ENCODE peak calls at places on chromosomes 6 and 20, in ten cellular contexts. P, B, W, A, Z, D, X, I, N and F are unnamed samples.

GRCh38 chr6:168183613-168183970 is 104.6 kb upstream of the FRMD1 start:
- DNase-seq in P (no peak), B (no peak), W (no peak), A (no peak), Z (no peak), D (no peak), X (no peak), I (no peak), N (no peak), F (no peak)

GRCh38 chr6:22873531-22874136 is 304.3 kb downstream of the HDGFL1 start:
- DNase-seq in P (no peak), B (peak), W (peak), A (no peak), Z (no peak), D (no peak), X (no peak), I (peak), N (no peak), F (no peak)

GRCh38 chr20:62025832-62026563 is 39.7 kb downstream of the TAF4 start:
- DNase-seq in P (no peak), B (peak), W (peak), A (no peak), Z (peak), D (peak), X (no peak), I (no peak), N (no peak), F (peak)

GRCh38 chr6:51139841-51140462 is 321.3 kb downstream of the TFAP2B start:
- DNase-seq in P (no peak), B (no peak), W (no peak), A (no peak), Z (no peak), D (no peak), X (no peak), I (no peak), N (no peak), F (no peak)

GRCh38 chr6:141077355-141078333 is 1055.1 kb upstream of the GJE1 start:
- DNase-seq in P (no peak), B (peak), W (peak), A (no peak), Z (no peak), D (no peak), X (no peak), I (peak), N (no peak), F (no peak)

GRCh38 chr6:152146385-152146784 is 338.9 kb downstream of the ESR1 start:
- DNase-seq in P (no peak), B (peak), W (peak), A (no peak), Z (peak), D (no peak), X (no peak), I (no peak), N (no peak), F (no peak)

GRCh38 chr20:25984933-25985332 is 288.3 kb upstream of the ZNF337 start:
- DNase-seq in P (peak), B (peak), W (peak), A (no peak), Z (no peak), D (peak), X (no peak), I (peak), N (peak), F (peak)

GRCh38 chr20:38499366-38499765 is 26.7 kb downstream of the RALGAPB start:
- DNase-seq in P (no peak), B (no peak), W (no peak), A (no peak), Z (no peak), D (no peak), X (no peak), I (peak), N (no peak), F (no peak)

GRCh38 chr20:25196701-25197120 is 1.2 kb downstream of the ENTPD6 start:
- DNase-seq in P (no peak), B (no peak), W (no peak), A (no peak), Z (no peak), D (peak), X (no peak), I (no peak), N (no peak), F (no peak)

GRCh38 chr20:35742741-35743523 is 872 bp upstream of the RBM39 start:
- DNase-seq in P (no peak), B (peak), W (peak), A (no peak), Z (no peak), D (no peak), X (no peak), I (no peak), N (no peak), F (peak)

GRCh38 chr6:90343581-90343980 is 46.9 kb upstream of the BACH2 start:
- DNase-seq in P (peak), B (no peak), W (peak), A (no peak), Z (no peak), D (no peak), X (no peak), I (peak), N (no peak), F (no peak)

GRCh38 chr6:170044836-170045562 is 245.9 kb downstream of the DLL1 start:
- DNase-seq in P (no peak), B (no peak), W (no peak), A (no peak), Z (no peak), D (no peak), X (no peak), I (no peak), N (peak), F (no peak)

GRCh38 chr6:160057080-160057479 is 64.5 kb upstream of the SLC22A1 start:
- DNase-seq in P (no peak), B (no peak), W (no peak), A (peak), Z (no peak), D (no peak), X (no peak), I (no peak), N (no peak), F (no peak)

GRCh38 chr20:33444797-33445560 is 1.4 kb upstream of the SNTA1 start:
- DNase-seq in P (peak), B (peak), W (peak), A (no peak), Z (no peak), D (peak), X (peak), I (peak), N (no peak), F (no peak)

GRCh38 chr20:18943542-18943941 is 130.0 kb downstream of the SCP2D1 start:
- DNase-seq in P (peak), B (no peak), W (no peak), A (no peak), Z (no peak), D (no peak), X (no peak), I (peak), N (no peak), F (no peak)

GRCh38 chr20:25619514-25619913 is 4.3 kb downstream of the NANP start:
- DNase-seq in P (no peak), B (no peak), W (no peak), A (no peak), Z (no peak), D (no peak), X (no peak), I (no peak), N (no peak), F (no peak)

GRCh38 chr6:122673345-122673961 is 63.2 kb downstream of the PKIB start:
- DNase-seq in P (no peak), B (peak), W (no peak), A (no peak), Z (no peak), D (no peak), X (no peak), I (peak), N (no peak), F (no peak)

DNA sequence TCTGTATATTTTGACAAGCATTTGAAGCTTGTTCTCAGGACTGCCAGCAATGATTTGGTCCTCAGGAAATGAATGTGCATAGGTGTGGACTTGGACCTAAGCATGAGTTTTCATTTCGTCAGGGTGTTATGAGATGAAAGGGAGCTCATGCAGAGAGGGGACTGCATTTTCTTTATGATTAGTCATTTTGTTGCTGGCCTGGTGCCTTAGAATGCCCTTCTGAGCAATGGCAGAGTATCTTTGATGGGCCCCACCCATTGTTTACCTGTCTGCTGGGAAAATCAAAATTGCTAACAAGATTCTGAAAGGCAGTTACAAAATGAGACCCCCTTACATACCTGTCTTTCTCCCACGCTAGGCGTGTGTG is 51.5 kb upstream of the MTHFD1L start:
- DNase-seq in P (no peak), B (no peak), W (peak), A (no peak), Z (no peak), D (no peak), X (no peak), I (peak), N (no peak), F (no peak)
- H3K4me3 ChIP-seq in P (no peak), B (no peak), W (no peak), A (no peak), Z (no peak), D (no peak), X (no peak), I (no peak), N (no peak), F (no peak)

GRCh38 chr6:40672118-40672517 is 85.0 kb upstream of the LRFN2 start:
- DNase-seq in P (no peak), B (no peak), W (no peak), A (no peak), Z (no peak), D (no peak), X (no peak), I (no peak), N (no peak), F (no peak)
- TF ChIP-seq CTCF in P (no peak), B (peak), W (no peak), A (no peak), Z (peak), D (no peak), X (no peak), I (no peak), N (no peak), F (peak)

GRCh38 chr6:107711412-107711811 is 112.7 kb downstream of the SCML4 start:
- DNase-seq in P (no peak), B (no peak), W (no peak), A (no peak), Z (no peak), D (no peak), X (no peak), I (no peak), N (no peak), F (no peak)

GRCh38 chr6:107711953-107712522 is 112.1 kb downstream of the SCML4 start:
- DNase-seq in P (no peak), B (no peak), W (no peak), A (no peak), Z (no peak), D (no peak), X (no peak), I (no peak), N (no peak), F (no peak)

GRCh38 chr6:107712523-107713213 is 111.4 kb downstream of the SCML4 start:
- DNase-seq in P (no peak), B (peak), W (peak), A (no peak), Z (no peak), D (no peak), X (no peak), I (peak), N (no peak), F (peak)

GRCh38 chr6:107714104-107714503 is 110.0 kb downstream of the SCML4 start:
- DNase-seq in P (no peak), B (no peak), W (no peak), A (no peak), Z (no peak), D (no peak), X (no peak), I (no peak), N (no peak), F (no peak)

GRCh38 chr6:107713214-107713962 is 110.7 kb downstream of the SCML4 start:
- DNase-seq in P (no peak), B (no peak), W (peak), A (no peak), Z (no peak), D (no peak), X (no peak), I (no peak), N (no peak), F (no peak)
- H3K4me3 ChIP-seq in P (peak), B (peak), W (peak), A (peak), Z (no peak), D (no peak), X (peak), I (no peak), N (peak), F (peak)

GRCh38 chr6:4775591-4776492 is at the start of gene CDYL:
- DNase-seq in P (peak), B (peak), W (peak), A (peak), Z (peak), D (peak), X (peak), I (peak), N (peak), F (peak)
- TF ChIP-seq CTCF in P (peak), B (peak), W (no peak), A (no peak), Z (no peak), D (peak), X (no peak), I (no peak), N (peak), F (no peak)

GRCh38 chr6:13273931-13274706 is 54.2 kb downstream of the TBC1D7 start:
- DNase-seq in P (no peak), B (no peak), W (no peak), A (no peak), Z (no peak), D (no peak), X (peak), I (no peak), N (peak), F (no peak)
- H3K4me3 ChIP-seq in P (no peak), B (no peak), W (no peak), A (no peak), Z (no peak), D (no peak), X (peak), I (no peak), N (peak), F (no peak)

GRCh38 chr6:6801635-6802218 is 213.2 kb downstream of the LY86 start:
- DNase-seq in P (no peak), B (no peak), W (no peak), A (no peak), Z (no peak), D (no peak), X (peak), I (no peak), N (no peak), F (no peak)

GRCh38 chr6:6804843-6805680 is 216.5 kb downstream of the LY86 start:
- DNase-seq in P (no peak), B (no peak), W (no peak), A (no peak), Z (no peak), D (no peak), X (peak), I (no peak), N (no peak), F (no peak)

GRCh38 chr6:6803180-6803978 is 214.9 kb downstream of the LY86 start:
- DNase-seq in P (no peak), B (no peak), W (no peak), A (peak), Z (no peak), D (no peak), X (peak), I (peak), N (peak), F (no peak)

GRCh38 chr6:6798430-6798829 is 209.9 kb downstream of the LY86 start:
- DNase-seq in P (no peak), B (no peak), W (no peak), A (no peak), Z (no peak), D (no peak), X (peak), I (no peak), N (no peak), F (no peak)

GRCh38 chr6:6801002-6801329 is 212.4 kb downstream of the LY86 start:
- DNase-seq in P (no peak), B (no peak), W (no peak), A (no peak), Z (no peak), D (no peak), X (peak), I (no peak), N (no peak), F (no peak)
- TF ChIP-seq CTCF in P (no peak), B (no peak), W (no peak), A (no peak), Z (no peak), D (no peak), X (no peak), I (no peak), N (no peak), F (no peak)

GRCh38 chr20:52972965-52973819 is 1.0 kb downstream of the TSHZ2 start:
- DNase-seq in P (peak), B (no peak), W (no peak), A (no peak), Z (no peak), D (peak), X (no peak), I (peak), N (no peak), F (no peak)
- H3K4me3 ChIP-seq in P (peak), B (peak), W (peak), A (peak), Z (peak), D (peak), X (peak), I (peak), N (peak), F (peak)

DNA sequence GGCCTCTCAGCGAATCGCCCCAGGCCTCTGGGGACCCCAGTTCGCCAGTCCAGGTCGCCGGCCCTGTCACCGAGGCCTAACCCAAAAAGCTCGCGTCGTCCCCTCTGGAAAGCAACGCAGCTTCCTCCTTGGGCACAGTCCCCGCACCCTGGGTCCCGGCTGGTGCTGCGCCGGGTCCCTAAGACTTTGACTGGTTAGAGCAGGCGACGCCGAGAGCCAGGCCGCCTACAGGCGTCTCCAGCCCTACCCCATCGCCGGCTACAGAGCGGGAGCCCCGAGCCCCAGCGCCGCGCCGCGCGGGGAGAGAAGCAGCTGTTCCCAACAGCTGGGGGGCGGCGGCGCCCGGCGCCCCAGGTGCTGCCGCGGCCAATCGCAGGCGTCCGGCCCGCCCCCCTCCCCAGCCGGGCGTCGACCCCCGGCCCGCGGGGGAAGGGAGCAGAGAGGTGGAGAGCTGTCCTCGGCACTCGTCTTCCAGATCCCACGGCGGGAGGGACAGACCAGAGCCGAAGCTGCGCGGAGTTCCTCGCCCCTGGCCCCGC is 540 bp upstream of the RBM24 start:
- DNase-seq in P (peak), B (no peak), W (no peak), A (no peak), Z (no peak), D (peak), X (peak), I (peak), N (peak), F (no peak)
- TF ChIP-seq CTCF in P (peak), B (no peak), W (peak), A (no peak), Z (peak), D (peak), X (no peak), I (peak), N (no peak), F (peak)

GRCh38 chr6:15476631-15477380 is 186.0 kb downstream of the DTNBP1 start:
- DNase-seq in P (no peak), B (peak), W (no peak), A (no peak), Z (no peak), D (no peak), X (no peak), I (no peak), N (no peak), F (no peak)
- H3K4me3 ChIP-seq in P (no peak), B (no peak), W (no peak), A (no peak), Z (no peak), D (no peak), X (no peak), I (no peak), N (no peak), F (no peak)

GRCh38 chr6:10621847-10622246 is 72.6 kb downstream of the C6orf52 start:
- DNase-seq in P (no peak), B (no peak), W (no peak), A (no peak), Z (no peak), D (no peak), X (no peak), I (no peak), N (no peak), F (no peak)
- TF ChIP-seq CTCF in P (no peak), B (no peak), W (no peak), A (no peak), Z (no peak), D (no peak), X (no peak), I (no peak), N (no peak), F (peak)